ENCODE peak calls at places on chromosomes 13 and 19, in nine cellular contexts. One of them, this sample, is unnamed.

GRCh38 chr19:10979950-10980349 is 19.1 kb downstream of the SMARCA4 start:
- DNase-seq in nucleus accumbens: peak
- DNase-seq in pancreas: no peak
- DNase-seq in HS-27A: no peak
- DNase-seq in ureter: no peak
- DNase-seq in stimulated activated CD4-positive, alpha-beta T cell treated with anti-CD3 and anti-CD28 coated beads, Interleukin-4, amount 100 ng/mL, for 1 hour: no peak
- DNase-seq in frontal cortex: no peak
- DNase-seq in T-helper 17 cell: no peak
- DNase-seq in NCI-H1105 treated with DMSO at 0.1 percent for 48 hours: no peak
- DNase-seq in this sample: no peak

GRCh38 chr19:7645159-7645558 is 8.2 kb downstream of the STXBP2 start:
- DNase-seq in stimulated activated CD4-positive, alpha-beta T cell treated with anti-CD3 and anti-CD28 coated beads, Interleukin-4, amount 100 ng/mL, for 1 hour: no peak
- DNase-seq in ureter: no peak
- DNase-seq in HS-27A: no peak
- DNase-seq in nucleus accumbens: no peak
- DNase-seq in NCI-H1105 treated with DMSO at 0.1 percent for 48 hours: no peak
- DNase-seq in frontal cortex: no peak
- DNase-seq in pancreas: no peak
- DNase-seq in T-helper 17 cell: no peak
- DNase-seq in this sample: no peak

GRCh38 chr13:73429691-73430090 is 370.9 kb downstream of the KLF5 start:
- DNase-seq in nucleus accumbens: no peak
- DNase-seq in ureter: no peak
- DNase-seq in T-helper 17 cell: no peak
- DNase-seq in stimulated activated CD4-positive, alpha-beta T cell treated with anti-CD3 and anti-CD28 coated beads, Interleukin-4, amount 100 ng/mL, for 1 hour: no peak
- DNase-seq in frontal cortex: no peak
- DNase-seq in NCI-H1105 treated with DMSO at 0.1 percent for 48 hours: no peak
- DNase-seq in HS-27A: no peak
- DNase-seq in pancreas: no peak
- DNase-seq in this sample: no peak

GRCh38 chr13:98796798-98797197 is 44.3 kb upstream of the SLC15A1 start:
- DNase-seq in NCI-H1105 treated with DMSO at 0.1 percent for 48 hours: no peak
- DNase-seq in frontal cortex: no peak
- DNase-seq in stimulated activated CD4-positive, alpha-beta T cell treated with anti-CD3 and anti-CD28 coated beads, Interleukin-4, amount 100 ng/mL, for 1 hour: no peak
- DNase-seq in T-helper 17 cell: no peak
- DNase-seq in HS-27A: no peak
- DNase-seq in ureter: no peak
- DNase-seq in pancreas: no peak
- DNase-seq in nucleus accumbens: no peak
- DNase-seq in this sample: no peak

GRCh38 chr13:27559714-27560113 is 60.6 kb downstream of the LNX2 start:
- DNase-seq in frontal cortex: no peak
- DNase-seq in stimulated activated CD4-positive, alpha-beta T cell treated with anti-CD3 and anti-CD28 coated beads, Interleukin-4, amount 100 ng/mL, for 1 hour: no peak
- DNase-seq in T-helper 17 cell: no peak
- DNase-seq in HS-27A: no peak
- DNase-seq in NCI-H1105 treated with DMSO at 0.1 percent for 48 hours: no peak
- DNase-seq in nucleus accumbens: no peak
- DNase-seq in ureter: no peak
- DNase-seq in pancreas: no peak
- DNase-seq in this sample: no peak

GRCh38 chr19:10294368-10294697 is 4.6 kb downstream of the ICAM5 start:
- DNase-seq in NCI-H1105 treated with DMSO at 0.1 percent for 48 hours: no peak
- DNase-seq in T-helper 17 cell: no peak
- DNase-seq in nucleus accumbens: no peak
- DNase-seq in stimulated activated CD4-positive, alpha-beta T cell treated with anti-CD3 and anti-CD28 coated beads, Interleukin-4, amount 100 ng/mL, for 1 hour: no peak
- DNase-seq in HS-27A: no peak
- DNase-seq in frontal cortex: no peak
- DNase-seq in ureter: no peak
- DNase-seq in pancreas: no peak
- DNase-seq in this sample: no peak

GRCh38 chr19:12667903-12668302 is 1.3 kb downstream of the WDR83 start:
- DNase-seq in nucleus accumbens: no peak
- DNase-seq in frontal cortex: no peak
- DNase-seq in HS-27A: no peak
- DNase-seq in T-helper 17 cell: no peak
- DNase-seq in NCI-H1105 treated with DMSO at 0.1 percent for 48 hours: no peak
- DNase-seq in ureter: no peak
- DNase-seq in stimulated activated CD4-positive, alpha-beta T cell treated with anti-CD3 and anti-CD28 coated beads, Interleukin-4, amount 100 ng/mL, for 1 hour: no peak
- DNase-seq in pancreas: no peak
- DNase-seq in this sample: no peak

GRCh38 chr19:961866-962620 is 22.1 kb upstream of the WDR18 start:
- DNase-seq in HS-27A: no peak
- DNase-seq in frontal cortex: no peak
- DNase-seq in T-helper 17 cell: no peak
- DNase-seq in ureter: no peak
- DNase-seq in nucleus accumbens: no peak
- DNase-seq in pancreas: no peak
- DNase-seq in stimulated activated CD4-positive, alpha-beta T cell treated with anti-CD3 and anti-CD28 coated beads, Interleukin-4, amount 100 ng/mL, for 1 hour: no peak
- DNase-seq in NCI-H1105 treated with DMSO at 0.1 percent for 48 hours: no peak
- DNase-seq in this sample: no peak

GRCh38 chr13:110636701-110637201 is 21.4 kb downstream of the NAXD start:
- DNase-seq in frontal cortex: no peak
- DNase-seq in ureter: no peak
- DNase-seq in stimulated activated CD4-positive, alpha-beta T cell treated with anti-CD3 and anti-CD28 coated beads, Interleukin-4, amount 100 ng/mL, for 1 hour: no peak
- DNase-seq in NCI-H1105 treated with DMSO at 0.1 percent for 48 hours: peak
- DNase-seq in nucleus accumbens: no peak
- DNase-seq in pancreas: no peak
- DNase-seq in HS-27A: no peak
- DNase-seq in T-helper 17 cell: no peak
- DNase-seq in this sample: no peak

GRCh38 chr13:38366954-38367645 is 17.4 kb downstream of the UFM1 start:
- DNase-seq in HS-27A: no peak
- DNase-seq in NCI-H1105 treated with DMSO at 0.1 percent for 48 hours: no peak
- DNase-seq in pancreas: no peak
- DNase-seq in frontal cortex: no peak
- DNase-seq in stimulated activated CD4-positive, alpha-beta T cell treated with anti-CD3 and anti-CD28 coated beads, Interleukin-4, amount 100 ng/mL, for 1 hour: no peak
- DNase-seq in ureter: no peak
- DNase-seq in T-helper 17 cell: no peak
- DNase-seq in nucleus accumbens: no peak
- DNase-seq in this sample: no peak

GRCh38 chr19:1848399-1849131 is at the start of gene REXO1:
- DNase-seq in NCI-H1105 treated with DMSO at 0.1 percent for 48 hours: peak
- DNase-seq in stimulated activated CD4-positive, alpha-beta T cell treated with anti-CD3 and anti-CD28 coated beads, Interleukin-4, amount 100 ng/mL, for 1 hour: peak
- DNase-seq in ureter: peak
- DNase-seq in nucleus accumbens: peak
- DNase-seq in frontal cortex: peak
- DNase-seq in T-helper 17 cell: peak
- DNase-seq in HS-27A: peak
- DNase-seq in pancreas: peak
- DNase-seq in this sample: peak

GRCh38 chr13:53052675-53053074 is 24.1 kb downstream of the OLFM4 start:
- DNase-seq in T-helper 17 cell: no peak
- DNase-seq in frontal cortex: no peak
- DNase-seq in HS-27A: no peak
- DNase-seq in ureter: no peak
- DNase-seq in pancreas: peak
- DNase-seq in NCI-H1105 treated with DMSO at 0.1 percent for 48 hours: no peak
- DNase-seq in nucleus accumbens: no peak
- DNase-seq in stimulated activated CD4-positive, alpha-beta T cell treated with anti-CD3 and anti-CD28 coated beads, Interleukin-4, amount 100 ng/mL, for 1 hour: no peak
- DNase-seq in this sample: no peak

GRCh38 chr13:75258159-75258782 is 223.7 kb downstream of the TBC1D4 start:
- DNase-seq in T-helper 17 cell: no peak
- DNase-seq in nucleus accumbens: no peak
- DNase-seq in HS-27A: peak
- DNase-seq in NCI-H1105 treated with DMSO at 0.1 percent for 48 hours: peak
- DNase-seq in pancreas: no peak
- DNase-seq in frontal cortex: no peak
- DNase-seq in ureter: no peak
- DNase-seq in stimulated activated CD4-positive, alpha-beta T cell treated with anti-CD3 and anti-CD28 coated beads, Interleukin-4, amount 100 ng/mL, for 1 hour: no peak
- DNase-seq in this sample: no peak

GRCh38 chr19:16714702-16715294 is 4.8 kb upstream of the NWD1 start:
- DNase-seq in pancreas: no peak
- DNase-seq in T-helper 17 cell: peak
- DNase-seq in ureter: peak
- DNase-seq in nucleus accumbens: peak
- DNase-seq in frontal cortex: no peak
- DNase-seq in stimulated activated CD4-positive, alpha-beta T cell treated with anti-CD3 and anti-CD28 coated beads, Interleukin-4, amount 100 ng/mL, for 1 hour: peak
- DNase-seq in NCI-H1105 treated with DMSO at 0.1 percent for 48 hours: peak
- DNase-seq in HS-27A: peak
- DNase-seq in this sample: peak

GRCh38 chr13:111139874-111140561 is 24.9 kb downstream of the ARHGEF7 start:
- DNase-seq in pancreas: no peak
- DNase-seq in ureter: no peak
- DNase-seq in HS-27A: no peak
- DNase-seq in NCI-H1105 treated with DMSO at 0.1 percent for 48 hours: peak
- DNase-seq in T-helper 17 cell: no peak
- DNase-seq in nucleus accumbens: no peak
- DNase-seq in frontal cortex: no peak
- DNase-seq in stimulated activated CD4-positive, alpha-beta T cell treated with anti-CD3 and anti-CD28 coated beads, Interleukin-4, amount 100 ng/mL, for 1 hour: no peak
- DNase-seq in this sample: no peak

GRCh38 chr13:21674271-21675009 is 3.6 kb downstream of the FGF9 start:
- DNase-seq in frontal cortex: peak
- DNase-seq in nucleus accumbens: peak
- DNase-seq in pancreas: peak
- DNase-seq in NCI-H1105 treated with DMSO at 0.1 percent for 48 hours: peak
- DNase-seq in stimulated activated CD4-positive, alpha-beta T cell treated with anti-CD3 and anti-CD28 coated beads, Interleukin-4, amount 100 ng/mL, for 1 hour: peak
- DNase-seq in ureter: no peak
- DNase-seq in HS-27A: no peak
- DNase-seq in T-helper 17 cell: no peak
- DNase-seq in this sample: no peak

GRCh38 chr13:78393286-78393685 is 210.1 kb downstream of the POU4F1 start:
- DNase-seq in stimulated activated CD4-positive, alpha-beta T cell treated with anti-CD3 and anti-CD28 coated beads, Interleukin-4, amount 100 ng/mL, for 1 hour: no peak
- DNase-seq in ureter: no peak
- DNase-seq in nucleus accumbens: no peak
- DNase-seq in T-helper 17 cell: no peak
- DNase-seq in pancreas: no peak
- DNase-seq in NCI-H1105 treated with DMSO at 0.1 percent for 48 hours: no peak
- DNase-seq in frontal cortex: no peak
- DNase-seq in HS-27A: no peak
- DNase-seq in this sample: no peak

GRCh38 chr19:45973564-45974338 is at the start of gene NOVA2:
- DNase-seq in pancreas: peak
- DNase-seq in ureter: no peak
- DNase-seq in NCI-H1105 treated with DMSO at 0.1 percent for 48 hours: peak
- DNase-seq in frontal cortex: peak
- DNase-seq in nucleus accumbens: peak
- DNase-seq in stimulated activated CD4-positive, alpha-beta T cell treated with anti-CD3 and anti-CD28 coated beads, Interleukin-4, amount 100 ng/mL, for 1 hour: peak
- DNase-seq in T-helper 17 cell: no peak
- DNase-seq in HS-27A: no peak
- DNase-seq in this sample: peak